ENCODE peak calls at places on chromosomes 12 and 14, in ten cellular contexts. N is HCT116; K is activated CD8-positive, alpha-beta memory T cell treated with anti-CD3 and anti-CD28 coated beads for 48 hours; A is NCI-H1092 treated with DMSO at 0.1 percent for 48 hours; E is HEK293T; Q is lung microvascular endothelial cell; J is left cardiac atrium; X is IMR-90; P is NCI-H460; L is GM04504. I is an unnamed sample.

GRCh38 chr12:84919271-84919670 is 6.7 kb upstream of the SLC6A15 start:
- DNase-seq in N (no peak), K (no peak), A (no peak), E (no peak), Q (peak; percentile 8), J (no peak), X (peak; percentile 43), P (no peak), L (no peak), I (no peak)

GRCh38 chr14:54002653-54003052 is 46.0 kb upstream of the BMP4 start:
- DNase-seq in N (no peak), K (no peak), A (no peak), E (no peak), Q (no peak), J (no peak), X (peak; percentile 74), P (no peak), L (no peak), I (no peak)

GRCh38 chr14:51859136-51859535 is 1.3 kb upstream of the GNG2 start:
- DNase-seq in N (no peak), K (no peak), A (no peak), E (no peak), Q (no peak), J (no peak), X (peak; percentile 66), P (no peak), L (no peak), I (no peak)

GRCh38 chr12:52280796-52281560 is 6.5 kb downstream of the KRT86 start:
- DNase-seq in N (peak; percentile 90), K (no peak), A (no peak), E (no peak), Q (peak; percentile 82), J (peak; percentile 56), X (peak; percentile 97), P (peak; percentile 100), L (peak; percentile 94), I (no peak)

GRCh38 chr14:68768316-68768715 is 24.6 kb downstream of the ZFP36L1 start:
- DNase-seq in N (no peak), K (no peak), A (no peak), E (no peak), Q (no peak), J (no peak), X (no peak), P (no peak), L (no peak), I (no peak)

GRCh38 chr12:50057000-50057841 is at the start of gene ASIC1:
- DNase-seq in N (peak; percentile 24), K (peak; percentile 58), A (peak; percentile 53), E (peak; percentile 75), Q (peak; percentile 65), J (peak; percentile 76), X (peak; percentile 67), P (peak; percentile 60), L (no peak), I (peak; percentile 45)

GRCh38 chr12:73308747-73309146 is 1036.6 kb downstream of the TRHDE start:
- DNase-seq in N (peak; percentile 10), K (no peak), A (no peak), E (no peak), Q (no peak), J (no peak), X (no peak), P (no peak), L (no peak), I (no peak)

GRCh38 chr14:102538598-102539543 is 29.3 kb upstream of the ANKRD9 start:
- DNase-seq in N (no peak), K (no peak), A (peak; percentile 24), E (no peak), Q (no peak), J (no peak), X (no peak), P (no peak), L (no peak), I (no peak)

GRCh38 chr12:86838709-86839108 is 582.5 kb upstream of the MGAT4C start:
- DNase-seq in N (no peak), K (no peak), A (no peak), E (no peak), Q (no peak), J (no peak), X (no peak), P (no peak), L (no peak), I (no peak)

GRCh38 chr14:65255029-65255545 is 152.8 kb upstream of the MAX start:
- DNase-seq in N (peak; percentile 61), K (no peak), A (no peak), E (no peak), Q (peak; percentile 44), J (no peak), X (peak; percentile 82), P (peak; percentile 39), L (no peak), I (no peak)

GRCh38 chr12:16610006-16610520 is 4.1 kb upstream of the LMO3 start:
- DNase-seq in N (no peak), K (no peak), A (peak; percentile 71), E (no peak), Q (no peak), J (no peak), X (no peak), P (no peak), L (no peak), I (no peak)

GRCh38 chr12:12983420-12984035 is 16.5 kb downstream of the HEBP1 start:
- DNase-seq in N (peak; percentile 33), K (no peak), A (peak; percentile 22), E (peak; percentile 50), Q (peak; percentile 79), J (no peak), X (peak; percentile 69), P (no peak), L (no peak), I (no peak)

GRCh38 chr12:1644523-1645438 is 15.8 kb downstream of the WNT5B start:
- DNase-seq in N (no peak), K (no peak), A (peak; percentile 95), E (no peak), Q (peak; percentile 83), J (peak; percentile 71), X (peak; percentile 91), P (no peak), L (peak; percentile 65), I (no peak)

GRCh38 chr14:29558516-29558915 is 369.1 kb downstream of the PRKD1 start:
- DNase-seq in N (no peak), K (no peak), A (no peak), E (no peak), Q (no peak), J (no peak), X (peak; percentile 80), P (no peak), L (peak; percentile 3), I (no peak)

GRCh38 chr12:13197526-13198141 is 1.1 kb downstream of the EMP1 start:
- DNase-seq in N (no peak), K (no peak), A (no peak), E (no peak), Q (peak; percentile 47), J (peak; percentile 64), X (peak; percentile 36), P (no peak), L (no peak), I (no peak)

GRCh38 chr12:9687228-9687627 is 17.7 kb downstream of the CLEC2D start:
- DNase-seq in N (peak; percentile 24), K (no peak), A (no peak), E (no peak), Q (peak; percentile 34), J (no peak), X (peak; percentile 49), P (peak; percentile 20), L (peak; percentile 39), I (no peak)

GRCh38 chr12:65535951-65536350 is 257.5 kb downstream of the MSRB3 start:
- DNase-seq in N (no peak), K (no peak), A (no peak), E (no peak), Q (no peak), J (no peak), X (peak; percentile 42), P (no peak), L (no peak), I (no peak)

GRCh38 chr14:104009297-104009696 is 67.0 kb upstream of the RD3L start:
- DNase-seq in N (no peak), K (no peak), A (no peak), E (no peak), Q (no peak), J (no peak), X (peak; percentile 12), P (no peak), L (no peak), I (no peak)

GRCh38 chr12:32587536-32588346 is 91.4 kb upstream of the DNM1L start:
- DNase-seq in N (no peak), K (no peak), A (no peak), E (no peak), Q (peak; percentile 21), J (no peak), X (no peak), P (no peak), L (no peak), I (no peak)

GRCh38 chr12:48194780-48195179 is 8.3 kb downstream of the OR10AD1 start:
- DNase-seq in N (no peak), K (no peak), A (no peak), E (no peak), Q (no peak), J (no peak), X (no peak), P (no peak), L (no peak), I (no peak)

GRCh38 chr14:71135496-71135895 is 228.2 kb downstream of the PCNX1 start:
- DNase-seq in N (no peak), K (no peak), A (no peak), E (no peak), Q (no peak), J (no peak), X (no peak), P (no peak), L (no peak), I (no peak)

GRCh38 chr14:68195126-68195525 is 375.5 kb downstream of the RAD51B start:
- DNase-seq in N (no peak), K (no peak), A (peak; percentile 92), E (no peak), Q (no peak), J (no peak), X (no peak), P (no peak), L (no peak), I (no peak)

GRCh38 chr12:105120551-105120950 is 13.0 kb downstream of the WASHC4 start:
- DNase-seq in N (no peak), K (no peak), A (no peak), E (no peak), Q (peak; percentile 12), J (no peak), X (peak; percentile 16), P (peak; percentile 39), L (no peak), I (no peak)

GRCh38 chr14:33475623-33476022 is 475.3 kb downstream of the EGLN3 start:
- DNase-seq in N (no peak), K (no peak), A (peak; percentile 59), E (peak; percentile 49), Q (peak; percentile 79), J (peak; percentile 21), X (no peak), P (peak; percentile 4), L (no peak), I (peak; percentile 11)

GRCh38 chr12:26937443-26937862 is 328 bp downstream of the INTS13 start:
- DNase-seq in N (no peak), K (no peak), A (no peak), E (no peak), Q (no peak), J (no peak), X (no peak), P (no peak), L (no peak), I (no peak)

GRCh38 chr12:608921-609320 is 54.3 kb downstream of the NINJ2 start:
- DNase-seq in N (no peak), K (no peak), A (no peak), E (no peak), Q (no peak), J (no peak), X (no peak), P (no peak), L (no peak), I (no peak)

GRCh38 chr12:6620137-6620884 is 13.1 kb upstream of the CHD4 start:
- DNase-seq in N (no peak), K (no peak), A (no peak), E (no peak), Q (peak; percentile 71), J (peak; percentile 69), X (no peak), P (no peak), L (no peak), I (no peak)

GRCh38 chr14:47539065-47539464 is 136.3 kb downstream of the MDGA2 start:
- DNase-seq in N (no peak), K (no peak), A (no peak), E (peak; percentile 15), Q (no peak), J (no peak), X (no peak), P (no peak), L (no peak), I (peak; percentile 7)